ENCODE peak calls at places on chromosomes 12 and 14, in nine cellular contexts. V is Peyer's patch, O is ovary, A is uterus, H is K562, K is A549, F is suprapubic skin, R is tibial nerve, C is GM12891. N is an unnamed sample.

GRCh38 chr12:80778005-80778541 is 61.4 kb downstream of the MYF5 start:
- DNase-seq in F (no peak), R (peak), H (peak), K (no peak), V (peak), C (peak), O (no peak), A (peak), N (no peak)

GRCh38 chr14:101192661-101193000 is 289.1 kb upstream of the RTL1 start:
- DNase-seq in A (no peak), K (no peak), O (no peak), R (no peak), H (no peak), V (peak), F (no peak), C (no peak), N (peak)

GRCh38 chr12:54167500-54167896 is 21.3 kb downstream of the SMUG1 start:
- DNase-seq in K (no peak), O (no peak), C (no peak), H (no peak), V (no peak), F (no peak), R (no peak), A (no peak), N (no peak)

GRCh38 chr14:72164420-72165150 is 232.4 kb downstream of the RGS6 start:
- DNase-seq in O (no peak), F (no peak), C (no peak), A (no peak), H (no peak), R (no peak), K (no peak), V (no peak), N (no peak)

GRCh38 chr12:90970471-90970870 is 15.5 kb upstream of the CCER1 start:
- DNase-seq in R (no peak), K (no peak), A (no peak), O (no peak), H (no peak), F (no peak), C (no peak), V (no peak), N (no peak)

GRCh38 chr14:59585891-59586554 is 9.4 kb upstream of the CCDC175 start:
- DNase-seq in C (no peak), R (no peak), K (no peak), H (no peak), F (no peak), O (no peak), A (no peak), V (no peak), N (no peak)

GRCh38 chr12:71731439-71732356 is 23.0 kb upstream of the RAB21 start:
- DNase-seq in A (no peak), K (no peak), C (no peak), O (no peak), R (no peak), H (peak), V (peak), F (no peak), N (no peak)

GRCh38 chr12:442235-442884 is 17.4 kb upstream of the B4GALNT3 start:
- DNase-seq in R (peak), C (no peak), O (peak), H (peak), K (peak), V (peak), F (no peak), A (peak), N (no peak)

GRCh38 chr14:74290415-74290814 is 12.3 kb downstream of the ABCD4 start:
- DNase-seq in R (no peak), O (no peak), C (peak), H (peak), A (no peak), K (peak), V (no peak), F (no peak), N (no peak)

GRCh38 chr14:100065942-100066574 is 836 bp downstream of the EVL start:
- DNase-seq in A (no peak), F (no peak), O (no peak), R (no peak), K (no peak), V (peak), H (peak), C (no peak), N (peak)
- TF ChIP-seq POLR2A in A (no peak), F (no peak), O (no peak), R (no peak), K (no peak), V (peak), H (no peak), C (peak), N (no peak)

GRCh38 chr14:67359319-67359774 is 257 bp downstream of the ATP6V1D start:
- DNase-seq in C (no peak), K (peak), V (peak), R (no peak), A (no peak), O (peak), F (no peak), H (no peak), N (peak)
- TF ChIP-seq POLR2A in C (no peak), K (no peak), V (no peak), R (no peak), A (peak), O (no peak), F (no peak), H (no peak), N (no peak)

GRCh38 chr12:109154485-109155438 is 38.4 kb downstream of the ACACB start:
- DNase-seq in K (peak), V (peak), R (peak), A (peak), O (peak), F (peak), C (peak), H (peak), N (peak)
- TF ChIP-seq POLR2A in K (peak), V (no peak), R (peak), A (peak), O (peak), F (no peak), C (no peak), H (no peak), N (no peak)

GRCh38 chr14:34650786-34651584 is 21.0 kb upstream of the SNX6 start:
- DNase-seq in F (peak), R (no peak), C (no peak), A (peak), O (no peak), V (no peak), K (peak), H (no peak), N (no peak)

GRCh38 chr14:34646570-34647255 is 16.8 kb upstream of the SNX6 start:
- DNase-seq in A (no peak), O (no peak), H (no peak), F (no peak), K (no peak), C (no peak), R (no peak), V (no peak), N (no peak)

GRCh38 chr14:34649344-34649743 is 19.4 kb upstream of the SNX6 start:
- DNase-seq in O (no peak), K (no peak), F (no peak), H (peak), R (no peak), A (no peak), C (no peak), V (no peak), N (no peak)
- TF ChIP-seq POLR2A in O (no peak), K (no peak), F (no peak), H (no peak), R (no peak), A (no peak), C (no peak), V (no peak), N (no peak)

GRCh38 chr12:50562485-50563433 is 58.0 kb downstream of the DIP2B start:
- DNase-seq in V (no peak), K (no peak), C (no peak), H (peak), R (no peak), A (no peak), F (no peak), O (no peak), N (no peak)
- TF ChIP-seq POLR2A in V (no peak), K (no peak), C (no peak), H (no peak), R (no peak), A (no peak), F (no peak), O (no peak), N (no peak)

N was measured in spleen.